ENCODE peak calls at places on chromosome 15, in nine cellular contexts. A is neuronal stem cell; W is T-helper 2 cell; T is stimulated activated naive CD4-positive, alpha-beta T cell; I is A549; Y is Peyer's patch; S is COLO829; B is M059J; U is NCI-H2029. C is an unnamed sample.
A peak's percentile ranks its signal among the peaks of the same experiment; 100 is the strongest.

GRCh38 chr15:39511915-39512260 is 69.0 kb upstream of the THBS1 start:
- DNase-seq in A (no peak), U (no peak), I (no peak), B (peak; percentile 62), S (no peak), Y (no peak), T (no peak), W (no peak), C (no peak)

GRCh38 chr15:50675524-50676144 is 11.0 kb downstream of the TRPM7 start:
- DNase-seq in T (no peak), A (no peak), U (no peak), S (no peak), Y (no peak), B (peak; percentile 31), W (no peak), I (peak; percentile 25), C (peak; percentile 34)

GRCh38 chr15:44568338-44568737 is 31.4 kb downstream of the EIF3J start:
- DNase-seq in T (no peak), I (no peak), S (no peak), A (no peak), U (no peak), Y (no peak), W (no peak), B (no peak), C (no peak)

GRCh38 chr15:68389041-68389930 is 42.7 kb downstream of the ITGA11 start:
- DNase-seq in Y (peak; percentile 5), B (peak; percentile 37), U (no peak), I (no peak), T (no peak), W (no peak), A (no peak), S (no peak), C (no peak)

GRCh38 chr15:60362318-60363023 is 35.3 kb downstream of the ANXA2 start:
- DNase-seq in T (no peak), U (no peak), W (no peak), A (no peak), I (peak; percentile 64), B (peak; percentile 86), S (peak; percentile 68), Y (no peak), C (no peak)

GRCh38 chr15:90482124-90483011 is 47.4 kb upstream of the CRTC3 start:
- DNase-seq in I (peak; percentile 35), S (peak; percentile 68), A (peak; percentile 35), B (peak; percentile 52), Y (peak; percentile 71), W (peak; percentile 13), T (peak; percentile 2), U (no peak), C (peak; percentile 72)

GRCh38 chr15:34721802-34722795 is 32.7 kb downstream of the GJD2 start:
- DNase-seq in B (peak; percentile 82), U (no peak), A (peak; percentile 75), Y (no peak), I (peak; percentile 14), T (no peak), W (no peak), S (peak; percentile 47), C (peak; percentile 67)

GRCh38 chr15:74657846-74658245 is 38.0 kb downstream of the EDC3 start:
- DNase-seq in I (no peak), S (no peak), U (no peak), B (peak; percentile 8), A (no peak), T (no peak), W (no peak), Y (no peak), C (no peak)

GRCh38 chr15:89370120-89371077 is 35.8 kb upstream of the POLG start:
- DNase-seq in I (no peak), B (no peak), A (no peak), S (no peak), Y (no peak), T (no peak), U (no peak), W (no peak), C (no peak)

GRCh38 chr15:23912191-23912590 is 225.1 kb upstream of the NDN start:
- DNase-seq in A (peak; percentile 40), B (no peak), Y (no peak), W (no peak), I (no peak), S (no peak), T (no peak), U (no peak), C (no peak)

GRCh38 chr15:34725565-34725964 is 29.2 kb downstream of the GJD2 start:
- DNase-seq in A (no peak), U (no peak), I (no peak), W (no peak), T (no peak), B (peak; percentile 25), S (no peak), Y (no peak), C (no peak)

GRCh38 chr15:67172172-67172571 is 82.3 kb downstream of the AAGAB start:
- DNase-seq in B (peak; percentile 44), S (no peak), W (no peak), U (no peak), I (no peak), Y (no peak), A (no peak), T (no peak), C (no peak)

GRCh38 chr15:53022788-53023187 is 232.7 kb upstream of the ONECUT1 start:
- DNase-seq in U (no peak), A (no peak), Y (no peak), S (no peak), B (no peak), W (no peak), I (no peak), T (no peak), C (no peak)

GRCh38 chr15:85583404-85584390 is 203.3 kb downstream of the AKAP13 start:
- DNase-seq in B (no peak), W (no peak), S (no peak), T (no peak), A (peak; percentile 21), Y (peak; percentile 85), I (no peak), U (peak; percentile 6), C (peak; percentile 40)

GRCh38 chr15:60614862-60615771 is 136.2 kb upstream of the ICE2 start:
- DNase-seq in A (no peak), U (peak; percentile 59), B (no peak), T (no peak), I (no peak), Y (no peak), W (no peak), S (no peak), C (no peak)

GRCh38 chr15:31069360-31070000 is 32.0 kb downstream of the TRPM1 start:
- DNase-seq in S (no peak), Y (no peak), T (no peak), U (no peak), A (no peak), W (no peak), I (no peak), B (no peak), C (no peak)

GRCh38 chr15:62190257-62190656 is 25.2 kb upstream of the C2CD4B start:
- DNase-seq in T (no peak), Y (no peak), A (no peak), S (no peak), I (no peak), W (no peak), B (no peak), U (no peak), C (no peak)

GRCh38 chr15:44722011-44722410 is 10.7 kb downstream of the B2M start:
- DNase-seq in T (no peak), I (no peak), S (no peak), A (no peak), Y (no peak), W (no peak), U (no peak), B (no peak), C (no peak)

GRCh38 chr15:69940441-69940785 is 157.3 kb downstream of the TLE3 start:
- DNase-seq in T (no peak), B (no peak), Y (no peak), I (no peak), S (no peak), A (no peak), U (no peak), W (no peak), C (no peak)

GRCh38 chr15:99128411-99128810 is 23.5 kb downstream of the SYNM start:
- DNase-seq in W (no peak), Y (peak; percentile 18), S (no peak), B (no peak), T (no peak), A (no peak), I (no peak), U (no peak), C (no peak)